ENCODE peak calls at places on chromosomes 1 and 21, in six cellular contexts. One of them, this sample, is unnamed.

GRCh38 chr1:155006601-155007101 is 4.0 kb downstream of the ZBTB7B start:
- DNase-seq in sigmoid colon: no peak
- DNase-seq in testis: peak; percentile 39
- DNase-seq in RWPE1: no peak
- DNase-seq in hepatocyte: no peak
- DNase-seq in lower lobe of right lung: no peak
- DNase-seq in this sample: no peak

GRCh38 chr1:108831225-108831624 is 25.7 kb downstream of the AKNAD1 start:
- DNase-seq in sigmoid colon: no peak
- DNase-seq in hepatocyte: no peak
- DNase-seq in RWPE1: peak; percentile 27
- DNase-seq in testis: no peak
- DNase-seq in lower lobe of right lung: no peak
- DNase-seq in this sample: peak; percentile 40

GRCh38 chr1:199723557-199723956 is 304.0 kb upstream of the NR5A2 start:
- DNase-seq in testis: no peak
- DNase-seq in sigmoid colon: no peak
- DNase-seq in hepatocyte: no peak
- DNase-seq in lower lobe of right lung: no peak
- DNase-seq in RWPE1: peak; percentile 66
- DNase-seq in this sample: no peak

GRCh38 chr1:43708006-43708412 is 673 bp downstream of the ST3GAL3 start:
- DNase-seq in hepatocyte: no peak
- DNase-seq in sigmoid colon: no peak
- DNase-seq in testis: peak; percentile 31
- DNase-seq in RWPE1: peak; percentile 33
- DNase-seq in lower lobe of right lung: no peak
- DNase-seq in this sample: no peak

GRCh38 chr1:77465139-77465538 is 183.3 kb downstream of the AK5 start:
- DNase-seq in sigmoid colon: no peak
- DNase-seq in RWPE1: no peak
- DNase-seq in lower lobe of right lung: no peak
- DNase-seq in testis: no peak
- DNase-seq in hepatocyte: no peak
- DNase-seq in this sample: no peak

GRCh38 chr1:170695955-170696590 is 32.1 kb downstream of the PRRX1 start:
- DNase-seq in hepatocyte: no peak
- DNase-seq in testis: no peak
- DNase-seq in lower lobe of right lung: no peak
- DNase-seq in sigmoid colon: no peak
- DNase-seq in RWPE1: no peak
- DNase-seq in this sample: no peak

GRCh38 chr21:32947736-32948135 is 78.0 kb upstream of the OLIG2 start:
- DNase-seq in sigmoid colon: no peak
- DNase-seq in hepatocyte: no peak
- DNase-seq in RWPE1: no peak
- DNase-seq in lower lobe of right lung: no peak
- DNase-seq in testis: no peak
- DNase-seq in this sample: no peak

GRCh38 chr21:26758083-26758861 is 86.9 kb downstream of the ADAMTS1 start:
- DNase-seq in hepatocyte: no peak
- DNase-seq in RWPE1: no peak
- DNase-seq in testis: no peak
- DNase-seq in lower lobe of right lung: no peak
- DNase-seq in sigmoid colon: no peak
- DNase-seq in this sample: no peak

GRCh38 chr1:23559985-23560755 is 869 bp upstream of the ID3 start:
- DNase-seq in sigmoid colon: no peak
- DNase-seq in hepatocyte: no peak
- DNase-seq in testis: no peak
- DNase-seq in lower lobe of right lung: no peak
- DNase-seq in RWPE1: no peak
- DNase-seq in this sample: no peak

GRCh38 chr21:43961382-43961909 is 50.7 kb upstream of the TRAPPC10 start:
- DNase-seq in RWPE1: no peak
- DNase-seq in hepatocyte: no peak
- DNase-seq in sigmoid colon: no peak
- DNase-seq in lower lobe of right lung: no peak
- DNase-seq in testis: peak; percentile 23
- DNase-seq in this sample: no peak

GRCh38 chr1:67675800-67676199 is 9.2 kb upstream of the GADD45A start:
- DNase-seq in sigmoid colon: no peak
- DNase-seq in lower lobe of right lung: no peak
- DNase-seq in hepatocyte: no peak
- DNase-seq in RWPE1: no peak
- DNase-seq in testis: no peak
- DNase-seq in this sample: no peak

GRCh38 chr1:234533034-234533571 is 54.1 kb upstream of the TARBP1 start:
- DNase-seq in sigmoid colon: peak; percentile 94
- DNase-seq in hepatocyte: peak; percentile 39
- DNase-seq in lower lobe of right lung: no peak
- DNase-seq in testis: peak; percentile 60
- DNase-seq in RWPE1: peak; percentile 91
- DNase-seq in this sample: peak; percentile 73

GRCh38 chr1:41501581-41501980 is 17.1 kb upstream of the EDN2 start:
- DNase-seq in sigmoid colon: no peak
- DNase-seq in testis: no peak
- DNase-seq in RWPE1: peak; percentile 90
- DNase-seq in lower lobe of right lung: no peak
- DNase-seq in hepatocyte: no peak
- DNase-seq in this sample: no peak

GRCh38 chr1:233064988-233065387 is 114.6 kb downstream of the NTPCR start:
- DNase-seq in hepatocyte: no peak
- DNase-seq in sigmoid colon: no peak
- DNase-seq in RWPE1: no peak
- DNase-seq in lower lobe of right lung: no peak
- DNase-seq in testis: no peak
- DNase-seq in this sample: no peak

GRCh38 chr1:226233293-226233692 is 9.8 kb downstream of the MIXL1 start:
- DNase-seq in hepatocyte: no peak
- DNase-seq in RWPE1: no peak
- DNase-seq in sigmoid colon: no peak
- DNase-seq in lower lobe of right lung: no peak
- DNase-seq in testis: no peak
- DNase-seq in this sample: no peak

GRCh38 chr1:147762233-147763024 is 2.0 kb upstream of the GJA5 start:
- DNase-seq in RWPE1: no peak
- DNase-seq in sigmoid colon: no peak
- DNase-seq in lower lobe of right lung: no peak
- DNase-seq in hepatocyte: no peak
- DNase-seq in testis: no peak
- DNase-seq in this sample: no peak

GRCh38 chr1:245209658-245210415 is 55.1 kb downstream of the KIF26B start:
- DNase-seq in lower lobe of right lung: no peak
- DNase-seq in hepatocyte: no peak
- DNase-seq in sigmoid colon: no peak
- DNase-seq in RWPE1: no peak
- DNase-seq in testis: no peak
- DNase-seq in this sample: no peak

GRCh38 chr1:221725683-221726330 is 16.1 kb downstream of the DUSP10 start:
- DNase-seq in lower lobe of right lung: no peak
- DNase-seq in hepatocyte: no peak
- DNase-seq in RWPE1: no peak
- DNase-seq in testis: no peak
- DNase-seq in sigmoid colon: no peak
- DNase-seq in this sample: no peak

GRCh38 chr1:114758251-114758832 is 558 bp upstream of the CSDE1 start:
- DNase-seq in lower lobe of right lung: no peak
- DNase-seq in hepatocyte: no peak
- DNase-seq in testis: no peak
- DNase-seq in sigmoid colon: no peak
- DNase-seq in RWPE1: peak; percentile 25
- DNase-seq in this sample: no peak

GRCh38 chr1:24003331-24003972 is 23.3 kb upstream of the SRSF10 start:
- DNase-seq in hepatocyte: peak; percentile 17
- DNase-seq in lower lobe of right lung: no peak
- DNase-seq in sigmoid colon: no peak
- DNase-seq in testis: no peak
- DNase-seq in RWPE1: no peak
- DNase-seq in this sample: no peak

GRCh38 chr1:114755006-114755936 is 2.5 kb downstream of the CSDE1 start:
- DNase-seq in sigmoid colon: no peak
- DNase-seq in RWPE1: no peak
- DNase-seq in lower lobe of right lung: no peak
- DNase-seq in hepatocyte: no peak
- DNase-seq in testis: no peak
- DNase-seq in this sample: no peak

GRCh38 chr1:38038836-38039235 is 7.8 kb downstream of the POU3F1 start:
- DNase-seq in hepatocyte: peak; percentile 45
- DNase-seq in RWPE1: peak; percentile 60
- DNase-seq in testis: no peak
- DNase-seq in lower lobe of right lung: no peak
- DNase-seq in sigmoid colon: no peak
- DNase-seq in this sample: no peak

GRCh38 chr1:53087332-53088285 is 25.6 kb downstream of the PODN start:
- DNase-seq in sigmoid colon: no peak
- DNase-seq in testis: no peak
- DNase-seq in RWPE1: no peak
- DNase-seq in hepatocyte: no peak
- DNase-seq in lower lobe of right lung: no peak
- DNase-seq in this sample: no peak

GRCh38 chr1:190436615-190437014 is 41.0 kb downstream of the BRINP3 start:
- DNase-seq in lower lobe of right lung: no peak
- DNase-seq in testis: no peak
- DNase-seq in hepatocyte: no peak
- DNase-seq in sigmoid colon: no peak
- DNase-seq in RWPE1: peak; percentile 31
- DNase-seq in this sample: no peak

GRCh38 chr1:177780096-177780700 is 189.7 kb downstream of the SEC16B start:
- DNase-seq in testis: peak; percentile 48
- DNase-seq in hepatocyte: peak; percentile 69
- DNase-seq in lower lobe of right lung: no peak
- DNase-seq in sigmoid colon: no peak
- DNase-seq in RWPE1: peak; percentile 48
- DNase-seq in this sample: no peak

GRCh38 chr1:54564312-54565112 is 16.5 kb downstream of the ACOT11 start:
- DNase-seq in sigmoid colon: peak; percentile 52
- DNase-seq in lower lobe of right lung: peak; percentile 80
- DNase-seq in hepatocyte: peak; percentile 84
- DNase-seq in testis: no peak
- DNase-seq in RWPE1: peak; percentile 89
- DNase-seq in this sample: no peak

GRCh38 chr1:186492531-186493291 is 31.8 kb upstream of the PDC start:
- DNase-seq in testis: no peak
- DNase-seq in sigmoid colon: no peak
- DNase-seq in hepatocyte: no peak
- DNase-seq in lower lobe of right lung: no peak
- DNase-seq in RWPE1: no peak
- DNase-seq in this sample: no peak

GRCh38 chr1:200977071-200977754 is 46.3 kb downstream of the KIF21B start:
- DNase-seq in sigmoid colon: no peak
- DNase-seq in hepatocyte: no peak
- DNase-seq in RWPE1: no peak
- DNase-seq in testis: no peak
- DNase-seq in lower lobe of right lung: peak; percentile 22
- DNase-seq in this sample: no peak

GRCh38 chr1:183218981-183219621 is 33.0 kb downstream of the LAMC2 start:
- DNase-seq in lower lobe of right lung: no peak
- DNase-seq in hepatocyte: peak; percentile 69
- DNase-seq in RWPE1: no peak
- DNase-seq in sigmoid colon: peak; percentile 93
- DNase-seq in testis: no peak
- DNase-seq in this sample: no peak

GRCh38 chr1:197481101-197481500 is 213.0 kb downstream of the CRB1 start:
- DNase-seq in lower lobe of right lung: no peak
- DNase-seq in sigmoid colon: no peak
- DNase-seq in hepatocyte: no peak
- DNase-seq in testis: no peak
- DNase-seq in RWPE1: no peak
- DNase-seq in this sample: no peak

DNA sequence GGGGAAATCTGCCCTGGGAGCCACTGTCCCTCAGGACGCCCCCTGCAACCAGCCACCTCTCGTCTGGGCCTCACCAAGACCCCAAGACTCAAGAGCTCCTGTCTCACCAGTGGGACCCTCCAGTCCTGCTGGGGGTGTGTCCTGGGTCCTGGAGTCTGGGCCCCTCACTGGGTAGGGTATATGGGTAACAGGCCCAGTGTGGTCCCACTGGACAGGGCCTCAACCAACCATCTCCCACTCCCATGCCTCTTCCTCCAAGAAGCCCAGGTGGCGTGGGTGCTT is 737 bp upstream of the VWA1 start:
- DNase-seq in lower lobe of right lung: no peak
- DNase-seq in sigmoid colon: no peak
- DNase-seq in hepatocyte: no peak
- DNase-seq in testis: no peak
- DNase-seq in RWPE1: no peak
- DNase-seq in this sample: no peak
- H3K27ac ChIP-seq in lower lobe of right lung: peak overlapping the region; percentile 89
- H3K27ac ChIP-seq in sigmoid colon: peak overlapping the region; percentile 98
- H3K27ac ChIP-seq in hepatocyte: peak overlapping the region; percentile 96
- H3K27ac ChIP-seq in testis: peak overlapping the region; percentile 88
- H3K27ac ChIP-seq in RWPE1: peak overlapping the region; percentile 42
- H3K27ac ChIP-seq in this sample: peak overlapping the region; percentile 84

GRCh38 chr1:207259391-207259790 is 62.1 kb upstream of the CD55 start:
- DNase-seq in hepatocyte: no peak
- DNase-seq in sigmoid colon: no peak
- DNase-seq in testis: no peak
- DNase-seq in RWPE1: no peak
- DNase-seq in lower lobe of right lung: no peak
- DNase-seq in this sample: no peak
- TF ChIP-seq CTCF in hepatocyte: peak; percentile 33
- TF ChIP-seq CTCF in sigmoid colon: no peak
- TF ChIP-seq CTCF in testis: no peak
- TF ChIP-seq CTCF in RWPE1: no peak
- TF ChIP-seq CTCF in lower lobe of right lung: peak; percentile 52
- TF ChIP-seq CTCF in this sample: no peak

GRCh38 chr1:39047374-39048229 is 21.5 kb downstream of the NDUFS5 start:
- DNase-seq in testis: peak; percentile 37
- DNase-seq in RWPE1: peak; percentile 38
- DNase-seq in hepatocyte: peak; percentile 72
- DNase-seq in sigmoid colon: peak; percentile 69
- DNase-seq in lower lobe of right lung: peak; percentile 6
- DNase-seq in this sample: peak; percentile 41
- H3K27ac ChIP-seq in testis: peak overlapping the region; percentile 33
- H3K27ac ChIP-seq in RWPE1: peak overlapping the region; percentile 21
- H3K27ac ChIP-seq in hepatocyte: peak overlapping the region; percentile 84
- H3K27ac ChIP-seq in sigmoid colon: peak overlapping the region; percentile 53
- H3K27ac ChIP-seq in lower lobe of right lung: peak overlapping the region; percentile 60
- H3K27ac ChIP-seq in this sample: peak overlapping the region; percentile 71

GRCh38 chr1:15153842-15154479 is 414 bp downstream of the TMEM51 start:
- DNase-seq in testis: peak; percentile 57
- DNase-seq in RWPE1: peak; percentile 51
- DNase-seq in hepatocyte: peak; percentile 88
- DNase-seq in sigmoid colon: peak; percentile 87
- DNase-seq in lower lobe of right lung: peak; percentile 75
- DNase-seq in this sample: no peak
- TF ChIP-seq CTCF in testis: peak; percentile 59
- TF ChIP-seq CTCF in RWPE1: peak; percentile 83
- TF ChIP-seq CTCF in hepatocyte: peak; percentile 59
- TF ChIP-seq CTCF in sigmoid colon: peak; percentile 52
- TF ChIP-seq CTCF in lower lobe of right lung: peak; percentile 71
- TF ChIP-seq CTCF in this sample: peak; percentile 63

GRCh38 chr1:7857000-7857399 is 4.1 kb upstream of the UTS2 start:
- DNase-seq in lower lobe of right lung: no peak
- DNase-seq in hepatocyte: no peak
- DNase-seq in sigmoid colon: no peak
- DNase-seq in testis: no peak
- DNase-seq in RWPE1: no peak
- DNase-seq in this sample: no peak
- H3K27ac ChIP-seq in lower lobe of right lung: no peak overlapping the region
- H3K27ac ChIP-seq in hepatocyte: no peak overlapping the region
- H3K27ac ChIP-seq in sigmoid colon: no peak overlapping the region
- H3K27ac ChIP-seq in testis: no peak overlapping the region
- H3K27ac ChIP-seq in RWPE1: no peak overlapping the region
- H3K27ac ChIP-seq in this sample: no peak overlapping the region

GRCh38 chr1:6414443-6414844 is 5.3 kb downstream of the HES2 start:
- DNase-seq in testis: peak; percentile 55
- DNase-seq in lower lobe of right lung: no peak
- DNase-seq in sigmoid colon: no peak
- DNase-seq in RWPE1: peak; percentile 89
- DNase-seq in hepatocyte: peak; percentile 69
- DNase-seq in this sample: no peak
- TF ChIP-seq CTCF in testis: peak; percentile 45
- TF ChIP-seq CTCF in lower lobe of right lung: peak; percentile 40
- TF ChIP-seq CTCF in sigmoid colon: no peak
- TF ChIP-seq CTCF in RWPE1: peak; percentile 79
- TF ChIP-seq CTCF in hepatocyte: peak; percentile 46
- TF ChIP-seq CTCF in this sample: no peak

This sample was measured in tibial nerve.